ENCODE peak calls at places on chromosomes 5 and 9, in six cellular contexts. A is RPMI8226; K is NCI-H510A treated with DMSO at 0.1 percent for 48 hours; S is KBM-7; X is CD4-positive, alpha-beta T cell; G is Ammon's horn. L is an unnamed sample.

GRCh38 chr9:764105-764524 is 77.4 kb upstream of the DMRT1 start:
- DNase-seq in X (no peak), A (peak), K (peak), S (peak), G (peak), L (peak)

GRCh38 chr5:25301836-25302235 is 657.1 kb upstream of the CDH10 start:
- DNase-seq in S (no peak), K (no peak), A (no peak), G (no peak), X (no peak), L (no peak)

GRCh38 chr5:173056783-173057061 is 570 bp downstream of the CREBRF start:
- DNase-seq in G (no peak), A (no peak), S (no peak), X (no peak), K (no peak), L (no peak)

GRCh38 chr9:136847065-136847826 is 2.0 kb upstream of the PHPT1 start:
- DNase-seq in K (peak), G (no peak), S (no peak), A (peak), X (no peak), L (no peak)

GRCh38 chr5:124825250-124825982 is 79.0 kb upstream of the ZNF608 start:
- DNase-seq in S (no peak), X (no peak), K (no peak), A (peak), G (no peak), L (no peak)

GRCh38 chr9:91428927-91429351 is 5.3 kb upstream of the NFIL3 start:
- DNase-seq in K (no peak), G (no peak), S (no peak), A (peak), X (no peak), L (no peak)

GRCh38 chr5:57327934-57328333 is 154.1 kb downstream of the GPBP1 start:
- DNase-seq in S (no peak), A (no peak), X (no peak), G (no peak), K (no peak), L (no peak)

GRCh38 chr9:131483319-131484050 is 19.2 kb upstream of the POMT1 start:
- DNase-seq in K (no peak), X (no peak), A (no peak), G (no peak), S (no peak), L (no peak)

GRCh38 chr5:31064215-31064614 is 129.3 kb upstream of the CDH6 start:
- DNase-seq in A (no peak), S (no peak), K (no peak), G (no peak), X (no peak), L (no peak)

GRCh38 chr9:137880976-137881530 is 3.5 kb downstream of the CACNA1B start:
- DNase-seq in K (no peak), A (no peak), G (no peak), X (no peak), S (no peak), L (no peak)

GRCh38 chr9:14027114-14027812 is 286.7 kb downstream of the NFIB start:
- DNase-seq in G (no peak), K (peak), A (no peak), X (no peak), S (no peak), L (no peak)

GRCh38 chr5:108421713-108422112 is 39.8 kb upstream of the FBXL17 start:
- DNase-seq in G (no peak), S (no peak), A (no peak), X (no peak), K (no peak), L (no peak)